ENCODE peak calls at places on chromosomes 11 and 22, in five cellular contexts. E is fibroblast of lung, G is IMR-90, T is brain microvascular endothelial cell, M is Peyer's patch. K is an unnamed sample.

GRCh38 chr11:73429121-73429740 is 53.0 kb downstream of the RELT start:
- DNase-seq in G (peak; percentile 75), E (peak; percentile 77), M (no peak), T (peak; percentile 69), K (no peak)

GRCh38 chr11:93444671-93445073 is 98.5 kb downstream of the SMCO4 start:
- DNase-seq in M (no peak), E (peak; percentile 90), G (peak; percentile 2), T (peak; percentile 10), K (no peak)

GRCh38 chr11:79579063-79579462 is 138.2 kb upstream of the TENM4 start:
- DNase-seq in G (no peak), E (peak; percentile 2), T (no peak), M (no peak), K (no peak)

GRCh38 chr22:21978564-21979386 is 3.8 kb downstream of the TOP3B start:
- DNase-seq in G (no peak), T (no peak), E (no peak), M (no peak), K (no peak)

GRCh38 chr11:22192289-22192641 is 620 bp upstream of the ANO5 start:
- DNase-seq in T (no peak), G (no peak), E (peak; percentile 0), M (peak; percentile 57), K (no peak)

GRCh38 chr22:44393066-44393465 is 80.3 kb upstream of the SHISAL1 start:
- DNase-seq in E (no peak), T (no peak), M (peak; percentile 22), G (no peak), K (peak; percentile 26)

GRCh38 chr11:80593981-80594380 is 1153.2 kb upstream of the TENM4 start:
- DNase-seq in E (peak; percentile 82), G (peak; percentile 44), T (peak; percentile 88), M (no peak), K (no peak)

GRCh38 chr22:22895776-22896445 is 8.3 kb downstream of the IGLL5 start:
- DNase-seq in E (no peak), G (no peak), T (no peak), M (no peak), K (no peak)

GRCh38 chr11:108886608-108887007 is 221.7 kb downstream of the DDX10 start:
- DNase-seq in G (peak; percentile 45), T (peak; percentile 45), M (no peak), E (peak; percentile 82), K (no peak)

GRCh38 chr22:41992496-41992895 is 6.1 kb upstream of the WBP2NL start:
- DNase-seq in G (no peak), M (no peak), E (no peak), T (no peak), K (no peak)

DNA sequence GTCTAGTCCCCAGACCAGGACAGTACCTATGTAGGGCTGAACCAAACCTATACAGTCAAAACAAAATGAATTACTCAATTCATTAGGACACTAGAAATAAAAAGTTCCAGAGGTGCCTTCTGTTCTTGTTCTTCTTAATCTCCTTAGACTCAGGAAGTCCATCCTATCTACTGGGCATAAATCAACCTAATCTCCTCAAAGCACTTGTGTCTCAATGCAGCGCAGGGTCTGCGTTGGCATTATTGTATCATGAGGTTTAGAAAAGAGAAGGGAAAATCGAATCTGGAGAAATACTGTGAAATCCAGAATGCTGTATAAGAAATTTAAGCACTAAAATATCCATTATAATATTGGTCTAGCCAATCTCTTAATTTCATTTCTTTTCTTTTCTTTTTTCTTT is 2.4 kb upstream of the OR10V1 start:
- DNase-seq in E (no peak), T (no peak), G (no peak), M (no peak), K (no peak)
- TF ChIP-seq CTCF in E (no peak), T (no peak), G (no peak), M (no peak), K (no peak)

GRCh38 chr22:48653929-48654328 is 1173.7 kb downstream of the BRD1 start:
- DNase-seq in E (no peak), T (no peak), G (no peak), M (no peak), K (no peak)
- H3K27ac ChIP-seq in E (no peak overlapping the region), T (no peak overlapping the region), G (no peak overlapping the region), M (no peak overlapping the region), K (no peak overlapping the region)

DNA sequence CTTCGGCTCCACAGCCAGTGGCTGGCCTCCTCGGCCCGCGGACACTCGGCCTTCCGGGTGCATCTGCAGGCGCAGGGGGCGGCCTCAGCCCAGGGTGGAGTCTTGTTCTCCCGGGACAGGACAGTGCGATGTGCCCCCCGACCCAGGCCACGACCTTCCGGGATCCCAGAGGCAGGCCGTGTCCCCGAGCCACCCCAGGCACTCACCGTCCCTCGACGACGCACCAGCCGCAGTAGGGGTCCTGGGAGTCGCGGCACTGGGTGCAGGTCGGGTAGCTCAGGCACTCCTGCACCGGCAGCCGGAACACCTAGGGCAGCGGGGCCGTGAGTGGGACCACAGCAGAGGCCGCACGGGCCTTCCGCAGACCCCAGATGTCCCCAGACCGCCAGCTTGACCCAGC is 17.6 kb upstream of the MAPK11 start:
- DNase-seq in T (no peak), G (no peak), E (no peak), M (no peak), K (no peak)
- H3K36me3 ChIP-seq in T (peaks cover 54% of the 10 kb centered on the region), G (peaks cover 75% of the 10 kb centered on the region), E (peaks cover 66% of the 10 kb centered on the region), M (no peaks in the 10 kb centered on the region), K (peaks cover 52% of the 10 kb centered on the region)

GRCh38 chr11:85811624-85812023 is 683 bp upstream of the SYTL2 start:
- DNase-seq in M (no peak), G (no peak), E (no peak), T (no peak), K (no peak)

GRCh38 chr11:85810521-85810870 is 445 bp downstream of the SYTL2 start:
- DNase-seq in T (no peak), G (no peak), M (no peak), E (no peak), K (no peak)

GRCh38 chr11:85809191-85809590 is 1.8 kb downstream of the SYTL2 start:
- DNase-seq in G (no peak), T (no peak), E (no peak), M (no peak), K (no peak)

GRCh38 chr11:85810871-85811611 is at the start of gene SYTL2:
- DNase-seq in G (peak; percentile 48), T (peak; percentile 18), E (peak; percentile 61), M (peak; percentile 92), K (peak; percentile 51)

DNA sequence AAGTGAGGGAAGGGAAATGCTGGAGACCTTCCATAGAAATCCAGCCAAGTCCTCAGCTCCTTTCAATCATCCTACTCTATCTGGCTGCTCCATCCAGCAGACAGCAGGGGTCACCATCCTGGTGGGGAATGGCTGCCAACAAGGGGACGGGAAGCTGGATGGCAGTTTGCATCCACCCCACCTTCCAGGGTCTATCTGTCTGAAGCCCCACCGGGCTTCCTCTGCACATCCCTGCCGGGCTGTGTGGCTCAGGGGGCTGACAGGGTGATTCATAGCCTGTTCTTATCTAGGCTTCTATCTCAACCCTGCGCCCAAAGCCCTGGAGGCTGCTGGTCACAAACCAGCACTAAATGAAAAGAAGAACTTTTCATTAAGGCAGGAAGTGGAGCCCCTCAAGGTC is 1.1 kb downstream of the SYTL2 start:
- DNase-seq in G (no peak), M (no peak), E (no peak), T (peak; percentile 36), K (no peak)
- TF ChIP-seq CTCF in G (no peak), M (no peak), E (peak; percentile 28), T (peak; percentile 70), K (no peak)

GRCh38 chr11:114073506-114074381 is 14.2 kb downstream of the ZBTB16 start:
- DNase-seq in M (no peak), T (no peak), E (no peak), G (no peak), K (no peak)
- H3K27ac ChIP-seq in M (peak overlapping the region; percentile 15), T (no peak overlapping the region), E (no peak overlapping the region), G (no peak overlapping the region), K (no peak overlapping the region)

DNA sequence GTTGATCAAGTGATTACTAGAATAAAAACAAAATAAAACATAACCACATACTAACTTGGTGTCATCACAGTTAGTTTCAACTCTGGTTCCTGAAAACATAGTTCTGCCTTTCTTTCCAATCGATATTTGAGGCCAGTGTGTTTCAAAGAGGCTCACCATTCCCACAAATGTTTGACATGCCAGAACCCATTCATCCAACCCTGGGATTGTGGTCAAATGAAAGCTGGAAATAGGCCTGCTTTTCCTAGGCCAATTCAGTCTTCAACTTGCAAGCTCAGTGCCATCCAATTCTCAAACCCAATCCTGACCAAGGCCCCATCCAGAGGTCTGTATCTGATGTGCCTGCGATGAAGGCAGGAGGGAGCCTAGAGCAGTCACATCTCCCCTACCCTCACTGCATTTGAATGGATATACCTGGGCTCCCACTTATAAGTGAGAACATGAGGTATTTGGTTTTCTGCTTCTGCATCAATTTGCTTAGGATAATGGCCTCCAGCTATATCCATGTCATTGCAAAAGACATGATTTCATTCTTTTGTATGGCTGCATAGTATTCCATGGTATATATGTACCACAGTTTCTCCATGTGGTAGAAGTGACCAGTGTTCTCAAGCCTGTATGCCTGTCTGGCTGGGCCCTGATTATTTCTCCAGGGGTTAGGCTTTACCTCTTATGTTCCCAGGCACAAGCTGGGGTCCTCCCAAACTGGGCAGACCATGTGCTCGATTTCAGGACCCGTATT is 143.2 kb downstream of the SWAP70 start:
- DNase-seq in T (no peak), M (no peak), E (no peak), G (no peak), K (no peak)
- H3K36me3 ChIP-seq in T (peaks cover 9% of the 10 kb centered on the region), M (no peaks in the 10 kb centered on the region), E (peaks cover 5% of the 10 kb centered on the region), G (peaks cover 21% of the 10 kb centered on the region), K (peaks cover 19% of the 10 kb centered on the region)